ENCODE peak calls at places on chromosomes 3 and 15, in six cellular contexts. O is MM.1S, U is SK-N-SH, T is HCT116, Q is GM23248, I is neural progenitor cell. M is an unnamed sample.

GRCh38 chr3:13580256-13581023 is 31.5 kb downstream of the FBLN2 start:
- DNase-seq in O (no peak), U (no peak), T (no peak), Q (no peak), I (no peak), M (no peak)

GRCh38 chr3:142853270-142854163 is 35.4 kb downstream of the PCOLCE2 start:
- DNase-seq in O (no peak), U (no peak), T (peak; percentile 24), Q (peak; percentile 81), I (no peak), M (peak; percentile 94)

GRCh38 chr3:172918165-172918564 is 167.6 kb downstream of the ECT2 start:
- DNase-seq in O (no peak), U (no peak), T (no peak), Q (no peak), I (no peak), M (peak; percentile 10)

GRCh38 chr3:148408667-148409066 is 289.0 kb upstream of the AGTR1 start:
- DNase-seq in O (no peak), U (no peak), T (no peak), Q (no peak), I (no peak), M (no peak)

GRCh38 chr3:37591130-37591865 is 270.4 kb upstream of the CTDSPL start:
- DNase-seq in O (no peak), U (no peak), T (no peak), Q (no peak), I (no peak), M (no peak)

GRCh38 chr3:123346726-123347125 is 102.2 kb downstream of the ADCY5 start:
- DNase-seq in O (no peak), U (no peak), T (no peak), Q (peak; percentile 26), I (no peak), M (no peak)

GRCh38 chr3:178295257-178295912 is 240.9 kb upstream of the KCNMB2 start:
- DNase-seq in O (no peak), U (peak; percentile 8), T (no peak), Q (peak; percentile 86), I (no peak), M (no peak)

GRCh38 chr15:68229386-68230156 is at the start of gene CLN6:
- DNase-seq in O (peak; percentile 86), U (peak; percentile 97), T (peak; percentile 34), Q (peak; percentile 94), I (peak; percentile 93), M (peak; percentile 71)

GRCh38 chr3:195110647-195111321 is 160.2 kb downstream of the XXYLT1 start:
- DNase-seq in O (no peak), U (no peak), T (no peak), Q (no peak), I (no peak), M (no peak)

GRCh38 chr3:156563900-156564682 is 9.2 kb upstream of the SSR3 start:
- DNase-seq in O (no peak), U (no peak), T (no peak), Q (peak; percentile 48), I (no peak), M (no peak)

GRCh38 chr3:9970020-9970652 is 16.5 kb downstream of the EMC3 start:
- DNase-seq in O (no peak), U (no peak), T (no peak), Q (peak; percentile 87), I (no peak), M (peak; percentile 94)

GRCh38 chr15:96505014-96505413 is 174.5 kb downstream of the NR2F2 start:
- DNase-seq in O (no peak), U (no peak), T (no peak), Q (no peak), I (no peak), M (no peak)

GRCh38 chr15:44729394-44729913 is 6.9 kb upstream of the TRIM69 start:
- DNase-seq in O (peak; percentile 53), U (no peak), T (no peak), Q (no peak), I (peak; percentile 40), M (no peak)

GRCh38 chr3:159322322-159322939 is 520.6 kb downstream of the MFSD1 start:
- DNase-seq in O (peak; percentile 56), U (peak; percentile 10), T (peak; percentile 41), Q (peak; percentile 31), I (peak; percentile 73), M (peak; percentile 48)

GRCh38 chr3:190526787-190527767 is 13.2 kb downstream of the IL1RAP start:
- DNase-seq in O (no peak), U (no peak), T (no peak), Q (peak; percentile 73), I (no peak), M (peak; percentile 11)

GRCh38 chr3:58272891-58273290 is 33.2 kb upstream of the RPP14 start:
- DNase-seq in O (no peak), U (no peak), T (no peak), Q (peak; percentile 32), I (no peak), M (no peak)

GRCh38 chr3:184360834-184361531 is 422 bp downstream of the CLCN2 start:
- DNase-seq in O (no peak), U (no peak), T (no peak), Q (no peak), I (no peak), M (no peak)

DNA sequence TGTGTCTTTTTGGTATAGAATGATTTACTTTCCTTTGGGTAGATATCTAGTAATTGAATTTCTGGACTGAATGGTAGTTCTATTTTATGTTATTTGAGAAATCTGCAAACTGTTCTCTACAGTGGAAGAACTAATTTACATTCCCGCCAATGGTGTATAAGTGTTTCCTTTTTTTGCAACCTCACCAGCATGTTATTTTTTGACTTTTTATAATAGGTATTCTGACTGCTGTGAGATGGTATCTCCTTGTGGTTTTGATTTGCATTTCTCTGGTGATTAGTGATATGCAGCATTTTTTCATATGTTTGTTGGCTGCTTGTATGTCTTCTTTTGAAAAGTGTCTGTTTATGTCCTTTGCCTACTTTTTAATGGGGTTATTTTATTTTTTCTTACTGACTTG is 607.2 kb downstream of the OTOL1 start:
- DNase-seq in O (peak; percentile 52), U (no peak), T (no peak), Q (no peak), I (no peak), M (no peak)
- H3K27ac ChIP-seq in O (no peak overlapping the region), U (no peak overlapping the region), T (no peak overlapping the region), Q (no peak overlapping the region), I (no peak overlapping the region), M (no peak overlapping the region)

GRCh38 chr3:42612147-42612680 is 11.7 kb downstream of the NKTR start:
- DNase-seq in O (no peak), U (no peak), T (no peak), Q (no peak), I (no peak), M (no peak)
- H3K9ac ChIP-seq in O (no peak overlapping the region), U (no peak overlapping the region), T (no peak overlapping the region), Q (no peak overlapping the region), I (no peak overlapping the region), M (no peak overlapping the region)

GRCh38 chr3:111729087-111729846 is 129.8 kb upstream of the PHLDB2 start:
- DNase-seq in O (no peak), U (no peak), T (no peak), Q (peak; percentile 80), I (no peak), M (peak; percentile 48)
- TF ChIP-seq EZH2phosphoT487 in O (no peak), U (no peak), T (no peak), Q (no peak), I (no peak), M (no peak)

GRCh38 chr3:71307884-71308697 is 275.4 kb downstream of the FOXP1 start:
- DNase-seq in O (no peak), U (no peak), T (no peak), Q (no peak), I (no peak), M (no peak)
- H3K27ac ChIP-seq in O (no peak overlapping the region), U (no peak overlapping the region), T (no peak overlapping the region), Q (no peak overlapping the region), I (no peak overlapping the region), M (no peak overlapping the region)

GRCh38 chr15:71718116-71718910 is 92.0 kb upstream of the NR2E3 start:
- DNase-seq in O (no peak), U (no peak), T (no peak), Q (no peak), I (no peak), M (no peak)

GRCh38 chr15:71715914-71716313 is 94.4 kb upstream of the NR2E3 start:
- DNase-seq in O (no peak), U (no peak), T (no peak), Q (no peak), I (no peak), M (no peak)

GRCh38 chr15:71713191-71713798 is 97.1 kb upstream of the NR2E3 start:
- DNase-seq in O (no peak), U (no peak), T (no peak), Q (no peak), I (peak; percentile 33), M (no peak)

DNA sequence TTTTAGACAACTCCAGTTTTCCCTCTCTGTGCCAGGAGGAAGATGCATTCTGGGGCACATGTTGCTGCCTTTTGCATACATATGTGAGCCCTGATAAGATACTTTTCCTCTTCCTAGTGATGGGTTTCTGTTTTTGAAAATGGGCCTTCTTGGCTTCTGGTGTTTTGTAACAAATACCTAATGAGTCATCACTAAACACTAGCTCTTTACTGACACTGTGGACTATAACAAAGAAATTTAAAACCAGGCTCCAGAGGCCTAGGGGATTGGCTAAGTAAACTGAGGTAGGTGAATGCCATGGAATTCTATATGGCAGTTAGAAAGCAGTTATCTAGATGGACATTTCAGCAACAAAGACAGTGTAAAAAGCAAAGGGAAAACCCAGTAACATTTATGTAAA is 93.4 kb upstream of the NR2E3 start:
- DNase-seq in O (no peak), U (no peak), T (no peak), Q (peak; percentile 63), I (no peak), M (peak; percentile 35)
- H3K9ac ChIP-seq in O (no peak overlapping the region), U (peak overlapping the region; percentile 2), T (no peak overlapping the region), Q (peak overlapping the region; percentile 35), I (no peak overlapping the region), M (no peak overlapping the region)

M was measured in PC-3.